ENCODE peak calls at places on chromosomes 2 and 18, in nine cellular contexts. H is mammary epithelial cell; Z is PC-3; R is transverse colon; K is BJ; E is CD8-positive, alpha-beta memory T cell; J is fibroblast of lung; M is A549; D is colonic mucosa. L is an unnamed sample.

GRCh38 chr2:175926272-175926671 is 75.8 kb downstream of the LNPK start:
- DNase-seq in H (peak; percentile 47), E (no peak), J (peak; percentile 8), M (no peak), D (no peak), K (peak; percentile 27), R (no peak), Z (no peak), L (no peak)

GRCh38 chr18:69958422-69958821 is 10.7 kb upstream of the CD226 start:
- DNase-seq in J (no peak), M (no peak), D (no peak), E (no peak), R (no peak), Z (no peak), K (no peak), H (no peak), L (no peak)

GRCh38 chr2:97868986-97869721 is 126.6 kb downstream of the TMEM131 start:
- DNase-seq in H (peak; percentile 96), E (no peak), K (peak; percentile 75), J (peak; percentile 94), R (peak; percentile 39), M (peak; percentile 85), D (peak; percentile 20), Z (peak; percentile 95), L (no peak)

GRCh38 chr2:229689307-229689839 is 25.0 kb downstream of the DNER start:
- DNase-seq in K (no peak), M (no peak), E (no peak), Z (no peak), J (no peak), H (no peak), D (no peak), R (no peak), L (no peak)

GRCh38 chr2:184906160-184906559 is 307.8 kb downstream of the ZNF804A start:
- DNase-seq in E (no peak), M (no peak), K (no peak), R (no peak), H (no peak), Z (no peak), J (no peak), D (no peak), L (no peak)

GRCh38 chr2:113342650-113343049 is 63.9 kb upstream of the PAX8 start:
- DNase-seq in K (no peak), E (no peak), D (no peak), H (no peak), M (no peak), R (no peak), Z (no peak), J (no peak), L (no peak)

GRCh38 chr2:69221960-69222751 is 164.9 kb downstream of the GFPT1 start:
- DNase-seq in H (no peak), D (no peak), J (peak; percentile 65), Z (no peak), M (no peak), K (no peak), E (no peak), R (no peak), L (no peak)

GRCh38 chr2:208531361-208531760 is 124.8 kb downstream of the PTH2R start:
- DNase-seq in R (no peak), K (no peak), M (no peak), J (no peak), D (no peak), Z (no peak), H (no peak), E (no peak), L (no peak)

GRCh38 chr2:114929225-114929624 is 486.8 kb downstream of the DPP10 start:
- DNase-seq in K (no peak), H (no peak), J (no peak), E (no peak), M (no peak), Z (peak; percentile 2), D (no peak), R (no peak), L (no peak)

GRCh38 chr2:230758566-230759480 is 46.2 kb downstream of the CAB39 start:
- DNase-seq in R (no peak), K (peak; percentile 89), H (peak; percentile 74), M (no peak), Z (no peak), D (no peak), J (peak; percentile 96), E (no peak), L (no peak)

GRCh38 chr2:8657423-8658062 is 24.3 kb upstream of the ID2 start:
- DNase-seq in E (no peak), R (no peak), M (no peak), Z (no peak), D (no peak), H (no peak), K (no peak), J (no peak), L (no peak)

GRCh38 chr18:5298156-5298852 is 2.8 kb upstream of the ZBTB14 start:
- DNase-seq in H (no peak), R (no peak), J (no peak), E (no peak), K (no peak), M (no peak), Z (no peak), D (no peak), L (no peak)

GRCh38 chr2:175684466-175684865 is 317.6 kb downstream of the LNPK start:
- DNase-seq in J (no peak), D (no peak), M (no peak), K (no peak), R (no peak), H (peak; percentile 1), E (no peak), Z (no peak), L (no peak)

GRCh38 chr2:2640818-2641217 is 309.7 kb upstream of the MYT1L start:
- DNase-seq in J (no peak), D (no peak), E (no peak), M (no peak), H (no peak), R (no peak), Z (no peak), K (no peak), L (no peak)

GRCh38 chr2:20666114-20666363 is 905 bp upstream of the GDF7 start:
- DNase-seq in K (no peak), M (no peak), J (no peak), H (no peak), R (no peak), D (no peak), Z (no peak), E (no peak), L (no peak)

GRCh38 chr2:20667531-20668401 is 822 bp downstream of the GDF7 start:
- DNase-seq in H (no peak), D (no peak), M (no peak), E (no peak), K (no peak), J (no peak), R (no peak), Z (no peak), L (no peak)

GRCh38 chr2:20668470-20668869 is 1.5 kb downstream of the GDF7 start:
- DNase-seq in K (no peak), H (no peak), D (no peak), J (no peak), E (no peak), R (no peak), M (no peak), Z (no peak), L (no peak)

GRCh38 chr2:20666364-20667150 is at the start of gene GDF7:
- DNase-seq in M (peak; percentile 41), H (no peak), E (no peak), K (no peak), J (no peak), R (peak; percentile 60), D (peak; percentile 59), Z (no peak), L (no peak)

DNA sequence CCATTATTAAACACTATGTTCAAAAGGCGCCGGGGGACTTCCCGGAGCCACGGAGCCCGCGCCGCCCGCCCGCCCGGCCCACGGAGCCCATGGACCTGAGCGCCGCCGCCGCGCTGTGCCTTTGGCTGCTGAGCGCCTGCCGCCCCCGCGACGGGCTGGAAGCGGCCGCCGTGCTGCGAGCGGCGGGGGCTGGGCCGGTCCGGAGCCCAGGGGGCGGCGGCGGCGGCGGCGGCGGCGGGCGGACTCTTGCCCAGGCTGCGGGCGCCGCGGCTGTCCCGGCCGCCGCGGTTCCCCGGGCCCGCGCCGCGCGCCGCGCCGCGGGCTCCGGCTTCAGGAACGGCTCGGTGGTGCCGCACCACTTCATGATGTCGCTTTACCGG is 197 bp downstream of the GDF7 start:
- DNase-seq in J (no peak), K (no peak), E (no peak), H (no peak), R (no peak), M (no peak), D (no peak), Z (no peak), L (no peak)
- H3K4me3 ChIP-seq in J (no peak overlapping the region), K (peak overlapping the region; percentile 55), E (no peak overlapping the region), H (no peak overlapping the region), R (peak overlapping the region; percentile 29), M (peak overlapping the region; percentile 58), D (peak overlapping the region; percentile 38), Z (no peak overlapping the region), L (peak overlapping the region; percentile 38)

GRCh38 chr2:74567862-74568261 is 13.3 kb downstream of the DOK1 start:
- DNase-seq in E (no peak), D (no peak), K (peak; percentile 66), R (no peak), H (peak; percentile 82), Z (peak; percentile 64), J (peak; percentile 59), M (no peak), L (no peak)
- H3K4me3 ChIP-seq in E (no peak overlapping the region), D (no peak overlapping the region), K (no peak overlapping the region), R (no peak overlapping the region), H (no peak overlapping the region), Z (no peak overlapping the region), J (no peak overlapping the region), M (no peak overlapping the region), L (no peak overlapping the region)

GRCh38 chr2:70936165-70936978 is 672 bp downstream of the ATP6V1B1 start:
- DNase-seq in M (no peak), H (no peak), D (no peak), J (no peak), K (no peak), Z (no peak), E (no peak), R (no peak), L (no peak)
- H3K4me3 ChIP-seq in M (no peak overlapping the region), H (no peak overlapping the region), D (no peak overlapping the region), J (no peak overlapping the region), K (no peak overlapping the region), Z (no peak overlapping the region), E (no peak overlapping the region), R (no peak overlapping the region), L (no peak overlapping the region)

GRCh38 chr18:31010601-31011000 is 31.9 kb downstream of the DSC3 start:
- DNase-seq in Z (no peak), H (no peak), E (no peak), M (no peak), D (no peak), J (no peak), R (no peak), K (no peak), L (no peak)

DNA sequence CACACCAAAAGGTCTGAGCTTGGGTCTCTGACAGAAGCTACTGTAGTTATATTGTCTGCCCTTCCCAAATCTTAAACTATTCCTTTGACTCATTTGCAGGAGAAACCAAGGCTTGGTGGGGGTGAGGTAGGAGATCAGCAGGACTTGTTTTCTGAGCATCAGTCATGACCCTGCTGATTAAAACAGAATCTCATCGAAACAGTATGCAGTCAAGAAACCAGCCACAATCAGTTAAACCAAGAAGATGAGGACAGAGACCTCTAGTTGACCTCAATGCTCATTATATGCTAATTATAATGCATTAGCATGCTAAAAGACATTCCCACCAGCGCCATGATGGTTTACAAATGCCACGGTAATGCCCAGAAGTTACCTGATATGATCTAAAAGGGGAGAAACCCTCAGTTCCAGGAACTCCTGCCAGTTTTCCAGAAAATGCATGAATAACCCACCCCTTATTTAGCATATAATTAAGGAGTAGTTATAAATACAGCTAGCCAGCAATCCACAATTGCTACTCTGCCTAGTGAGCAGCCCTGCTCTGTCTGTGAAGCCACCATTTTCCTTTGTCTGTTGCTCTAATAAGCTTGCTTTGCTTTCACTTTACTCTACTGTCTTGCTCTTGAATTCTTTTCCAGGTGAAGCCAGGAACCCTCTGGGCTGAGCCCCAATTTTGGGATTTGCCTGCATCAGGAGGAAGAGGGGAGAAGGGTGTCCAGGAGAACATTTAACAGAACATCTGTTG is 26.7 kb downstream of the DSC3 start:
- DNase-seq in D (no peak), K (no peak), H (no peak), Z (no peak), J (no peak), R (no peak), M (no peak), E (no peak), L (no peak)
- H3K4me3 ChIP-seq in D (no peak overlapping the region), K (no peak overlapping the region), H (no peak overlapping the region), Z (no peak overlapping the region), J (no peak overlapping the region), R (no peak overlapping the region), M (no peak overlapping the region), E (no peak overlapping the region), L (no peak overlapping the region)

L was measured in iPS DF 6.9.